ENCODE peak calls at places on chromosomes 5 and 9, in seven cellular contexts. X is A549, L is psoas muscle, V is aorta, F is spleen, I is upper lobe of right lung, Y is IMR-90. M is an unnamed sample.
A peak's percentile ranks its signal among the peaks of the same experiment; 100 is the strongest.

GRCh38 chr5:14234204-14234603 is 91.1 kb downstream of the TRIO start:
- DNase-seq in L (no peak), I (no peak), F (no peak), X (no peak), Y (no peak), V (no peak), M (no peak)

GRCh38 chr5:78661691-78662090 is 13.1 kb upstream of the LHFPL2 start:
- DNase-seq in Y (no peak), I (no peak), L (no peak), F (no peak), X (no peak), V (no peak), M (no peak)

GRCh38 chr5:53478411-53479044 is 1.9 kb upstream of the FST start:
- DNase-seq in F (peak; percentile 72), V (peak; percentile 47), X (peak; percentile 64), I (no peak), Y (peak; percentile 63), L (peak; percentile 53), M (peak; percentile 71)

GRCh38 chr5:32443541-32444190 is 874 bp downstream of the ZFR start:
- DNase-seq in I (peak; percentile 78), X (peak; percentile 47), Y (peak; percentile 25), V (peak; percentile 64), L (peak; percentile 65), F (peak; percentile 89), M (peak; percentile 76)

GRCh38 chr5:31100047-31100575 is 93.4 kb upstream of the CDH6 start:
- DNase-seq in L (no peak), Y (no peak), X (no peak), F (no peak), V (no peak), I (no peak), M (no peak)

GRCh38 chr5:171770153-171770552 is 15.5 kb upstream of the SMIM23 start:
- DNase-seq in F (no peak), V (no peak), X (no peak), Y (no peak), L (no peak), I (no peak), M (no peak)

GRCh38 chr5:177309351-177310191 is 2.1 kb downstream of the MXD3 start:
- DNase-seq in F (peak; percentile 92), V (no peak), X (peak; percentile 78), L (peak; percentile 82), I (peak; percentile 79), Y (peak; percentile 65), M (peak; percentile 79)

GRCh38 chr5:101018299-101018698 is 115.2 kb upstream of the ST8SIA4 start:
- DNase-seq in F (no peak), Y (no peak), L (no peak), X (no peak), I (no peak), V (no peak), M (no peak)

GRCh38 chr5:180350711-180351110 is 2.4 kb downstream of the GFPT2 start:
- DNase-seq in Y (no peak), V (no peak), L (peak; percentile 23), I (no peak), X (no peak), F (no peak), M (no peak)

GRCh38 chr9:136021171-136021890 is 60.2 kb upstream of the UBAC1 start:
- DNase-seq in F (no peak), X (no peak), I (no peak), Y (no peak), V (no peak), L (peak; percentile 36), M (no peak)

GRCh38 chr9:14797442-14797841 is 74.9 kb upstream of the CER1 start:
- DNase-seq in X (no peak), I (no peak), F (no peak), V (no peak), Y (no peak), L (no peak), M (no peak)

GRCh38 chr5:41068169-41068568 is 3.0 kb downstream of the MROH2B start:
- DNase-seq in X (no peak), L (no peak), V (no peak), I (no peak), F (no peak), Y (no peak), M (no peak)

GRCh38 chr5:16776611-16777251 is 159.4 kb downstream of the MYO10 start:
- DNase-seq in I (no peak), L (peak; percentile 86), X (no peak), V (no peak), F (no peak), Y (no peak), M (peak; percentile 66)

GRCh38 chr9:32010322-32010721 is 374.1 kb upstream of the ACO1 start:
- DNase-seq in I (peak; percentile 43), F (no peak), X (no peak), Y (no peak), V (no peak), L (no peak), M (no peak)

GRCh38 chr9:76216161-76216649 is 178.0 kb downstream of the RFK start:
- DNase-seq in L (no peak), F (no peak), I (no peak), X (peak; percentile 13), V (no peak), Y (peak; percentile 98), M (peak; percentile 16)

GRCh38 chr5:153749941-153750340 is 259.5 kb downstream of the GRIA1 start:
- DNase-seq in F (no peak), L (no peak), X (no peak), I (no peak), Y (no peak), V (no peak), M (peak; percentile 41)

GRCh38 chr9:4489562-4489918 is 728 bp upstream of the SLC1A1 start:
- DNase-seq in L (no peak), X (peak; percentile 42), F (no peak), V (peak; percentile 63), Y (no peak), I (no peak), M (peak; percentile 35)

GRCh38 chr5:134003957-134004625 is 684 bp downstream of the VDAC1 start:
- DNase-seq in F (peak; percentile 95), I (peak; percentile 90), X (no peak), Y (peak; percentile 42), V (peak; percentile 82), L (peak; percentile 83), M (peak; percentile 79)

GRCh38 chr5:32908646-32909045 is 197.5 kb downstream of the NPR3 start:
- DNase-seq in V (no peak), F (no peak), Y (no peak), X (no peak), I (no peak), L (no peak), M (no peak)

GRCh38 chr9:97386733-97387503 is 25.0 kb upstream of the TDRD7 start:
- DNase-seq in I (peak; percentile 81), L (peak; percentile 77), Y (peak; percentile 56), V (peak; percentile 73), X (peak; percentile 77), F (peak; percentile 86), M (peak; percentile 83)

GRCh38 chr5:157510682-157511081 is 50.7 kb downstream of the NIPAL4 start:
- DNase-seq in I (no peak), Y (no peak), L (no peak), X (no peak), F (no peak), V (no peak), M (no peak)
- H3K4me1 ChIP-seq in I (peaks cover 33% of the 10 kb centered on the region), Y (peaks cover 26% of the 10 kb centered on the region), L (peaks cover 17% of the 10 kb centered on the region), X (peaks cover 25% of the 10 kb centered on the region), F (peaks cover 60% of the 10 kb centered on the region), V (no peaks in the 10 kb centered on the region), M (no peaks in the 10 kb centered on the region)

GRCh38 chr9:74035786-74036185 is 461.3 kb upstream of the RORB start:
- DNase-seq in X (no peak), I (no peak), L (no peak), V (no peak), Y (no peak), F (no peak), M (no peak)
- H3K27ac ChIP-seq in X (no peak overlapping the region), I (no peak overlapping the region), L (no peak overlapping the region), V (no peak overlapping the region), Y (no peak overlapping the region), F (no peak overlapping the region), M (no peak overlapping the region)

GRCh38 chr5:123515904-123516303 is 3.9 kb downstream of the CSNK1G3 start:
- DNase-seq in X (no peak), I (no peak), V (no peak), Y (no peak), L (no peak), F (no peak), M (no peak)
- H3K4me1 ChIP-seq in X (peaks cover 32% of the 10 kb centered on the region), I (peaks cover 17% of the 10 kb centered on the region), V (peaks cover 4% of the 10 kb centered on the region), Y (peaks cover 6% of the 10 kb centered on the region), L (peaks cover 7% of the 10 kb centered on the region), F (peaks cover 76% of the 10 kb centered on the region), M (peaks cover 9% of the 10 kb centered on the region)

DNA sequence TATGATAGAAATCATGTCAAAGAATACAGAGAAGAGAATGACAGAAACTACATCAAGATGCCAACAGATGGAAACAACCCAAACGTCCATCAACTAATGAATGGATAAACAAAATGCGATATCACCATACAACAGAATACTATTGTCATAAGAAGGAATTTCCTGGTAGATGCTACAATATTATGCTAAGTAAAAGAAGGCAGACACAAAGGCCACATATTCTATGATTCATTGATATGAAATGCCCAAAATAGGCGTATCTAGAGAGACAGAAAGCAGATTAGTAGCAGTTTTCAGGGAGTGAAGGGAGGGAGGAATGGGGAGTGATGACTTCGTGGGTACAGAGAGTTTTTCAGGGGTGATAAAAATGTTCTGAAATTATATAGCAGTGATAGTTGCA is 58.3 kb upstream of the AKNA start:
- DNase-seq in X (no peak), Y (peak; percentile 37), F (no peak), L (no peak), V (no peak), I (no peak), M (no peak)
- H3K27ac ChIP-seq in X (no peak overlapping the region), Y (no peak overlapping the region), F (no peak overlapping the region), L (no peak overlapping the region), V (no peak overlapping the region), I (no peak overlapping the region), M (no peak overlapping the region)

DNA sequence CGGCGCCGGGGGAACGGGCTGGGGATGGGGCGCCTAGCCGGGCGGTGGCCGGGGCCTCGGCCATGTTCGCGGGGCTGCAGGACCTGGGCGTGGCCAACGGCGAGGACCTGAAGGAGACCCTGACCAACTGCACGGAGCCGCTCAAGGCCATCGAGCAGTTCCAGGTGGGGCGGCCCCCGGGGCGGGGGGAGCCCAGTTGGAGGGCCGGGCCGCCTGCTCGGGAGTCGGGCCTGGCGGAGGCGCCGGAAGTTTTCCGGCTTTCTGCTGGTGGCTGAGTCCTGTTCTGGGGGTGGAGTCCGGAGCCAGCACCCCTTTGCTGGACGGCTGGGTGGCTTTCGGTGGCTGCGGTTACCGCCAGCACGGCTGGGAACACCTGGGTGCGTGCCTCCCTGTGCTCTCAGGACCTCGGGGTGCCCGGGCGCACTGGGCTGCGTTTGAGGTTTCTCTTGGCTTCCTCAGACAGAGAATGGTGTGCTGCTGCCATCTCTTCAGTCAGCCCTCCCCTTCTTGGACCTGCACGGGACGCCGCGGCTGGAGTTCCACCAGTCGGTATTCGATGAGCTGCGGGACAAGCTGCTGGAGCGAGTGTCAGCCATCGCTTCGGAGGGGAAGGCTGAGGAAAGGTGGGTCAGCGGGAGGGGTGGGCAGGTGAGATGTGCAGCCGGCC is 454 bp downstream of the NELFB start:
- DNase-seq in F (no peak), Y (no peak), X (no peak), I (peak; percentile 86), L (no peak), V (no peak), M (peak; percentile 77)
- H3K4me1 ChIP-seq in F (peaks cover 42% of the 10 kb centered on the region), Y (peaks cover 11% of the 10 kb centered on the region), X (peaks cover 20% of the 10 kb centered on the region), I (peaks cover 16% of the 10 kb centered on the region), L (peaks cover 14% of the 10 kb centered on the region), V (no peaks in the 10 kb centered on the region), M (peaks cover 15% of the 10 kb centered on the region)

DNA sequence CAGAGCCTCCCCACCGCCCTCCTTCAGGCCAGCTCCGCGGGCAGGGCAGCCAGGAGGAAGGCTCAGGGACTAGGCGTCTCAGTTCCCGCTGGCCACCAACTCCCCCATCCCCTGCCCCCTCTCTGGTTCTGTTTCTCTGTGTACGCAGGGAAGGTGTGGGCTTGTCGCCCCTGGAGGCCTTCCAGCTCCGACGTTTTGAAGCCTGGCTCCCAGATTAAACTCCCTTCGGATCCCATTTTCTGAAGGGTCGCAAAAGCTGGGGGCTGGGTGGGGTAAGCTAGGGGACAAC is 346 bp downstream of the ATOX1 start:
- DNase-seq in Y (no peak), I (peak; percentile 72), V (peak; percentile 61), F (peak; percentile 87), L (no peak), X (peak; percentile 38), M (no peak)
- H3K27ac ChIP-seq in Y (peak overlapping the region; percentile 65), I (peak overlapping the region; percentile 87), V (no peak overlapping the region), F (peak overlapping the region; percentile 88), L (peak overlapping the region; percentile 80), X (peak overlapping the region; percentile 93), M (peak overlapping the region; percentile 91)

M was measured in hepatocyte.